ENCODE peak calls at places on chromosomes 4 and X, in nine cellular contexts. M, Z, V, U, Y, L, G, O and H are unnamed samples.

GRCh38 chr4:164412246-164412645 is 341.7 kb upstream of the SMIM31 start:
- DNase-seq in M (no peak), Z (no peak), V (peak), U (no peak), Y (no peak), L (no peak), G (no peak), O (no peak), H (no peak)

GRCh38 chr4:87973283-87974169 is 2.0 kb upstream of the SPP1 start:
- DNase-seq in M (peak), Z (peak), V (peak), U (peak), Y (peak), L (peak), G (no peak), O (no peak), H (peak)

GRCh38 chrX:119693996-119694451 is 1.1 kb upstream of the SEPTIN6 start:
- DNase-seq in M (no peak), Z (no peak), V (no peak), U (no peak), Y (no peak), L (no peak), G (no peak), O (no peak), H (peak)

GRCh38 chr4:81650871-81651270 is 179.2 kb upstream of the RASGEF1B start:
- DNase-seq in M (no peak), Z (no peak), V (peak), U (peak), Y (no peak), L (no peak), G (no peak), O (no peak), H (no peak)

GRCh38 chrX:97290199-97290598 is 406.5 kb downstream of the RPA4 start:
- DNase-seq in M (peak), Z (no peak), V (no peak), U (no peak), Y (no peak), L (no peak), G (no peak), O (no peak), H (no peak)

GRCh38 chr4:146142768-146143167 is 32.8 kb upstream of the LSM6 start:
- DNase-seq in M (no peak), Z (no peak), V (peak), U (no peak), Y (no peak), L (no peak), G (no peak), O (no peak), H (no peak)

GRCh38 chr4:111283066-111283677 is 660.3 kb upstream of the PITX2 start:
- DNase-seq in M (peak), Z (peak), V (peak), U (peak), Y (peak), L (peak), G (peak), O (peak), H (peak)

GRCh38 chr4:6499241-6499605 is 26.8 kb upstream of the PPP2R2C start:
- DNase-seq in M (no peak), Z (no peak), V (peak), U (no peak), Y (no peak), L (no peak), G (no peak), O (no peak), H (no peak)

GRCh38 chr4:73684097-73684496 is 56.3 kb upstream of the CXCL8 start:
- DNase-seq in M (no peak), Z (no peak), V (no peak), U (no peak), Y (no peak), L (no peak), G (no peak), O (no peak), H (no peak)

GRCh38 chr4:128737098-128737513 is 72.4 kb upstream of the JADE1 start:
- DNase-seq in M (no peak), Z (no peak), V (no peak), U (no peak), Y (no peak), L (no peak), G (no peak), O (no peak), H (peak)

GRCh38 chr4:11698846-11699590 is 270.3 kb upstream of the HS3ST1 start:
- DNase-seq in M (no peak), Z (no peak), V (peak), U (no peak), Y (no peak), L (no peak), G (no peak), O (no peak), H (no peak)

GRCh38 chr4:27790911-27791310 is 930.3 kb downstream of the STIM2 start:
- DNase-seq in M (no peak), Z (no peak), V (peak), U (no peak), Y (no peak), L (no peak), G (no peak), O (no peak), H (no peak)